ENCODE peak calls at places on chromosomes 3 and 15, in eight cellular contexts. C is transverse colon, S is esophagus squamous epithelium, H is pancreas, U is GM23338, M is lung, P is PC-3, E is hepatocyte. A is an unnamed sample.
A peak's percentile ranks its signal among the peaks of the same experiment; 100 is the strongest.

GRCh38 chr3:82707035-82707434 is 945.6 kb upstream of the GBE1 start:
- DNase-seq in C (no peak), S (no peak), H (peak; percentile 62), U (peak; percentile 41), M (no peak), P (peak; percentile 51), E (peak; percentile 11), A (no peak)

GRCh38 chr3:50241163-50241562 is 5.2 kb downstream of the GNAI2 start:
- DNase-seq in C (no peak), S (no peak), H (no peak), U (peak; percentile 99), M (no peak), P (no peak), E (peak; percentile 44), A (no peak)

GRCh38 chr3:135106445-135106844 is 311.4 kb downstream of the EPHB1 start:
- DNase-seq in C (peak; percentile 71), S (no peak), H (no peak), U (peak; percentile 82), M (no peak), P (peak; percentile 32), E (peak; percentile 83), A (peak; percentile 34)

GRCh38 chr3:42290966-42291714 is 25.2 kb upstream of the CCK start:
- DNase-seq in C (no peak), S (no peak), H (no peak), U (no peak), M (no peak), P (no peak), E (no peak), A (peak; percentile 69)

GRCh38 chr3:129184396-129184656 is 630 bp upstream of the CNBP start:
- DNase-seq in C (peak; percentile 26), S (no peak), H (no peak), U (peak; percentile 34), M (no peak), P (no peak), E (peak; percentile 39), A (peak; percentile 24)

GRCh38 chr15:57541805-57542504 is 49.7 kb upstream of the MYZAP start:
- DNase-seq in C (peak; percentile 80), S (no peak), H (peak; percentile 83), U (peak; percentile 84), M (peak; percentile 69), P (peak; percentile 74), E (peak; percentile 84), A (no peak)

GRCh38 chr3:42544492-42545283 is 37.1 kb downstream of the SEC22C start:
- DNase-seq in C (peak; percentile 66), S (no peak), H (peak; percentile 66), U (no peak), M (peak; percentile 79), P (peak; percentile 72), E (peak; percentile 39), A (no peak)

GRCh38 chr15:82649226-82649999 is 2.2 kb upstream of the CPEB1 start:
- DNase-seq in C (no peak), S (no peak), H (no peak), U (no peak), M (no peak), P (no peak), E (no peak), A (no peak)

GRCh38 chr15:77869021-77869895 is 208.3 kb downstream of the TBC1D2B start:
- DNase-seq in C (no peak), S (no peak), H (peak; percentile 43), U (no peak), M (no peak), P (peak; percentile 46), E (no peak), A (no peak)

GRCh38 chr3:53803816-53804545 is 42.2 kb downstream of the CHDH start:
- DNase-seq in C (no peak), S (no peak), H (peak; percentile 46), U (no peak), M (no peak), P (no peak), E (no peak), A (no peak)

DNA sequence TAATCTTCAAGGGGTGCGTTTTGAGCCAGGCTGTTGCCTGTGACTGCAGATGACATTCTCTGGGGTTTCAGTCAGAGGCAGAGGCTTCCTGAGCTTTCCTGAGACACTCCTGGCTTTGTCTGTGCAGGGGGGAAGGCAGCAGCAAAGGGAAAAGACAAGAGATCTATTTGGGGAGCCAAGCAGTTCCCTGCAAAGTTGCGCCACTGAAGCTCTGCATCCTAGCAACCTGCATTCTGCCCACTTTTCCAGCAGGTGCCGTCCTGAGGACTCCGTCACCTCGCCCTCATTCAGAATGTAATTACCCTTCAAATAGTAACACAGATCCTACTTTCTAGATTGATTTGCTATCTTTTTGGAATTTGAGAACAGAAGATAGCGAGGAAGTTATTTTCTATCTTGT is 1.9 kb upstream of the TMEM158 start:
- DNase-seq in C (no peak), S (no peak), H (no peak), U (peak; percentile 66), M (no peak), P (no peak), E (peak; percentile 30), A (no peak)
- H3K27me3 ChIP-seq in C (peaks cover 55% of the 10 kb centered on the region), S (peaks cover 69% of the 10 kb centered on the region), H (no peaks in the 10 kb centered on the region), U (peaks cover 29% of the 10 kb centered on the region), M (peaks cover 6% of the 10 kb centered on the region), P (no peaks in the 10 kb centered on the region), E (peaks cover 74% of the 10 kb centered on the region), A (peaks cover 31% of the 10 kb centered on the region)

GRCh38 chr3:43995929-43996378 is 245.7 kb upstream of the TOPAZ1 start:
- DNase-seq in C (no peak), S (no peak), H (no peak), U (peak; percentile 61), M (no peak), P (no peak), E (no peak), A (peak; percentile 19)

GRCh38 chr3:43998374-43998840 is 243.3 kb upstream of the TOPAZ1 start:
- DNase-seq in C (no peak), S (no peak), H (no peak), U (peak; percentile 57), M (no peak), P (no peak), E (peak; percentile 12), A (peak; percentile 19)

GRCh38 chr3:43995078-43995928 is 246.4 kb upstream of the TOPAZ1 start:
- DNase-seq in C (no peak), S (no peak), H (peak; percentile 66), U (peak; percentile 77), M (no peak), P (peak; percentile 50), E (peak; percentile 67), A (peak; percentile 51)

GRCh38 chr3:43997788-43998373 is 243.8 kb upstream of the TOPAZ1 start:
- DNase-seq in C (no peak), S (no peak), H (no peak), U (peak; percentile 59), M (no peak), P (no peak), E (no peak), A (no peak)

DNA sequence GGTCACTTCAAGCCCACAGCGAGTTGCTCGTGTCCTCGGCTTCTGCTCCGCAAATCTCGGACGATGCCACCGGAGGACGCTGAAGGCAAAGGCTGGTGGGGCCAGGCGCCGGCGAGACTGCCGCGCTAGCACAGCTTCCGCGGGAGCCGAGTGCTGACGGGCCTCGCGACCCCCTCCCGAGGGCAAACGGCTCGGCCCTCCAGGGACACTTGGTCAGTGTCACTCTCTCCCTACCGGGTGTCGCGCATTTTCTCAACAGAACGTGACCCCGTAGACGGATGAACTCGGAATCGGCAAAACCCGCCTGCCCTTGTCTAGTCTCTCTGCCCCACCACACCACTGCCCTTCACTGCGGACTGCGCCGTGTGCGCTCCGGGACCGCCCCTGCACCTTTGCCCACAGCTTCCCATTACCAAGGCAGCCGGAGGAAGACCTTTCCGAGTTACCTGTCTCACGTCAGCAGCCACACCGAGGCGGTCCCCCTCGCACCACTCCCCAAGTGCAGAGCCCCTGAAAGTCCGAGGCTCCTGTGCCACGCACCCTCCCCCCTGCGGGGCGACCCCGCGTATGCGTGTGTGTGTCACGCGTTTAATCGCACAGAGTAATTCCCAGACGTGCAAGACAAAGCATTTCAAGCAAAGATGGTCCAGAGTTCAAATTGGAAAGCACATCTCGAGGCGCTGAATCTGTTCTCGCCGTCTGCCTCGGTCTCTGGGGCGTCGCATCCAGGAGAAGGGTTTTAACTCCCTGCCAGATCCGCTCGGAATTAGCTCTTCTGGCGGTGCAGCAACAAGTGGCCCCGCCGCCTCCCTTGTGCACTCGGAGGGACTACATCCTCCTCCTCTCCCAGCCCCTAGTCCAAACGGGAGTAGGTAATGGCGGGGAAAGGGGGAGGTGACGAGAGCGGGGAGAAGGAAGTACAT is 245.0 kb upstream of the TOPAZ1 start:
- DNase-seq in C (no peak), S (no peak), H (no peak), U (peak; percentile 76), M (no peak), P (no peak), E (peak; percentile 74), A (peak; percentile 72)
- H3K27me3 ChIP-seq in C (peaks cover 99% of the 10 kb centered on the region), S (peaks cover 100% of the 10 kb centered on the region), H (peaks cover 3% of the 10 kb centered on the region), U (peaks cover 87% of the 10 kb centered on the region), M (no peaks in the 10 kb centered on the region), P (no peaks in the 10 kb centered on the region), E (peaks cover 76% of the 10 kb centered on the region), A (peaks cover 16% of the 10 kb centered on the region)

GRCh38 chr3:186128158-186128557 is 19.3 kb upstream of the ETV5 start:
- DNase-seq in C (no peak), S (no peak), H (no peak), U (peak; percentile 66), M (no peak), P (no peak), E (no peak), A (no peak)

GRCh38 chr3:186129206-186129605 is 20.3 kb upstream of the ETV5 start:
- DNase-seq in C (no peak), S (no peak), H (no peak), U (no peak), M (no peak), P (no peak), E (no peak), A (no peak)

GRCh38 chr3:186133980-186134379 is 25.1 kb upstream of the ETV5 start:
- DNase-seq in C (no peak), S (no peak), H (no peak), U (no peak), M (no peak), P (no peak), E (no peak), A (no peak)

GRCh38 chr3:186137051-186137685 is 28.3 kb upstream of the ETV5 start:
- DNase-seq in C (no peak), S (no peak), H (no peak), U (no peak), M (no peak), P (no peak), E (no peak), A (no peak)

GRCh38 chr3:186132487-186132886 is 23.6 kb upstream of the ETV5 start:
- DNase-seq in C (no peak), S (no peak), H (no peak), U (no peak), M (no peak), P (no peak), E (no peak), A (no peak)
- H3K27me3 ChIP-seq in C (no peaks in the 10 kb centered on the region), S (no peaks in the 10 kb centered on the region), H (no peaks in the 10 kb centered on the region), U (no peaks in the 10 kb centered on the region), M (no peaks in the 10 kb centered on the region), P (peaks cover 38% of the 10 kb centered on the region), E (no peaks in the 10 kb centered on the region), A (no peaks in the 10 kb centered on the region)

GRCh38 chr3:147412491-147412916 is 3.3 kb downstream of the ZIC1 start:
- DNase-seq in C (no peak), S (no peak), H (no peak), U (peak; percentile 82), M (no peak), P (no peak), E (no peak), A (no peak)
- H3K27me3 ChIP-seq in C (peaks cover 100% of the 10 kb centered on the region), S (peaks cover 100% of the 10 kb centered on the region), H (peaks cover 34% of the 10 kb centered on the region), U (peaks cover 98% of the 10 kb centered on the region), M (peaks cover 15% of the 10 kb centered on the region), P (peaks cover 83% of the 10 kb centered on the region), E (peaks cover 98% of the 10 kb centered on the region), A (no peaks in the 10 kb centered on the region)

GRCh38 chr3:186189492-186189891 is 80.6 kb upstream of the ETV5 start:
- DNase-seq in C (no peak), S (no peak), H (no peak), U (no peak), M (no peak), P (no peak), E (peak; percentile 33), A (no peak)
- H3K27me3 ChIP-seq in C (peaks cover 31% of the 10 kb centered on the region), S (peaks cover 18% of the 10 kb centered on the region), H (no peaks in the 10 kb centered on the region), U (peaks cover 60% of the 10 kb centered on the region), M (peaks cover 3% of the 10 kb centered on the region), P (peaks cover 80% of the 10 kb centered on the region), E (peaks cover 28% of the 10 kb centered on the region), A (no peaks in the 10 kb centered on the region)

A was measured in MM.1S.